ENCODE peak calls at places on chromosome 3, in nine cellular contexts. One of them, this sample, is unnamed.

GRCh38 chr3:25854214-25854613 is 64.3 kb downstream of the OXSM start:
- DNase-seq in lung microvascular endothelial cell: no peak
- DNase-seq in stimulated activated CD8-positive, alpha-beta memory T cell treated with anti-CD3 and anti-CD28 coated beads, Interleukin-7, amount 100 ng/mL, for 24 hours: no peak
- DNase-seq in activated naive CD4-positive, alpha-beta T cell: no peak
- DNase-seq in substantia nigra: no peak
- DNase-seq in Daoy: no peak
- DNase-seq in transverse colon: no peak
- DNase-seq in GM20000: no peak
- DNase-seq in RPMI8226: no peak
- DNase-seq in this sample: no peak

GRCh38 chr3:102577390-102577789 is 142.6 kb downstream of the ZPLD1 start:
- DNase-seq in lung microvascular endothelial cell: no peak
- DNase-seq in stimulated activated CD8-positive, alpha-beta memory T cell treated with anti-CD3 and anti-CD28 coated beads, Interleukin-7, amount 100 ng/mL, for 24 hours: no peak
- DNase-seq in activated naive CD4-positive, alpha-beta T cell: no peak
- DNase-seq in substantia nigra: no peak
- DNase-seq in Daoy: no peak
- DNase-seq in transverse colon: no peak
- DNase-seq in GM20000: no peak
- DNase-seq in RPMI8226: no peak
- DNase-seq in this sample: no peak

GRCh38 chr3:134381836-134382442 is 7.7 kb upstream of the AMOTL2 start:
- DNase-seq in lung microvascular endothelial cell: no peak
- DNase-seq in stimulated activated CD8-positive, alpha-beta memory T cell treated with anti-CD3 and anti-CD28 coated beads, Interleukin-7, amount 100 ng/mL, for 24 hours: no peak
- DNase-seq in activated naive CD4-positive, alpha-beta T cell: no peak
- DNase-seq in substantia nigra: no peak
- DNase-seq in Daoy: no peak
- DNase-seq in transverse colon: peak; percentile 88
- DNase-seq in GM20000: no peak
- DNase-seq in RPMI8226: no peak
- DNase-seq in this sample: no peak

GRCh38 chr3:1506090-1506489 is 413.3 kb downstream of the CNTN6 start:
- DNase-seq in lung microvascular endothelial cell: no peak
- DNase-seq in stimulated activated CD8-positive, alpha-beta memory T cell treated with anti-CD3 and anti-CD28 coated beads, Interleukin-7, amount 100 ng/mL, for 24 hours: no peak
- DNase-seq in activated naive CD4-positive, alpha-beta T cell: no peak
- DNase-seq in substantia nigra: no peak
- DNase-seq in Daoy: no peak
- DNase-seq in transverse colon: no peak
- DNase-seq in GM20000: no peak
- DNase-seq in RPMI8226: no peak
- DNase-seq in this sample: no peak

GRCh38 chr3:72346526-72346926 is 501.7 kb downstream of the SHQ1 start:
- DNase-seq in lung microvascular endothelial cell: peak; percentile 93
- DNase-seq in stimulated activated CD8-positive, alpha-beta memory T cell treated with anti-CD3 and anti-CD28 coated beads, Interleukin-7, amount 100 ng/mL, for 24 hours: no peak
- DNase-seq in activated naive CD4-positive, alpha-beta T cell: no peak
- DNase-seq in substantia nigra: no peak
- DNase-seq in Daoy: peak; percentile 88
- DNase-seq in transverse colon: no peak
- DNase-seq in GM20000: no peak
- DNase-seq in RPMI8226: no peak
- DNase-seq in this sample: no peak

GRCh38 chr3:159586587-159587202 is 401.9 kb upstream of the IL12A start:
- DNase-seq in lung microvascular endothelial cell: peak; percentile 55
- DNase-seq in stimulated activated CD8-positive, alpha-beta memory T cell treated with anti-CD3 and anti-CD28 coated beads, Interleukin-7, amount 100 ng/mL, for 24 hours: no peak
- DNase-seq in activated naive CD4-positive, alpha-beta T cell: no peak
- DNase-seq in substantia nigra: no peak
- DNase-seq in Daoy: peak; percentile 48
- DNase-seq in transverse colon: no peak
- DNase-seq in GM20000: no peak
- DNase-seq in RPMI8226: peak; percentile 8
- DNase-seq in this sample: no peak

GRCh38 chr3:69425249-69425648 is 39.4 kb upstream of the FRMD4B start:
- DNase-seq in lung microvascular endothelial cell: peak; percentile 68
- DNase-seq in stimulated activated CD8-positive, alpha-beta memory T cell treated with anti-CD3 and anti-CD28 coated beads, Interleukin-7, amount 100 ng/mL, for 24 hours: no peak
- DNase-seq in activated naive CD4-positive, alpha-beta T cell: no peak
- DNase-seq in substantia nigra: no peak
- DNase-seq in Daoy: peak; percentile 15
- DNase-seq in transverse colon: peak; percentile 22
- DNase-seq in GM20000: peak; percentile 45
- DNase-seq in RPMI8226: peak; percentile 52
- DNase-seq in this sample: no peak

GRCh38 chr3:21752749-21753347 is 1.8 kb upstream of the ZNF385D start:
- DNase-seq in lung microvascular endothelial cell: no peak
- DNase-seq in stimulated activated CD8-positive, alpha-beta memory T cell treated with anti-CD3 and anti-CD28 coated beads, Interleukin-7, amount 100 ng/mL, for 24 hours: no peak
- DNase-seq in activated naive CD4-positive, alpha-beta T cell: no peak
- DNase-seq in substantia nigra: no peak
- DNase-seq in Daoy: no peak
- DNase-seq in transverse colon: no peak
- DNase-seq in GM20000: no peak
- DNase-seq in RPMI8226: peak; percentile 36
- DNase-seq in this sample: no peak

GRCh38 chr3:25940935-25941334 is 151.0 kb downstream of the OXSM start:
- DNase-seq in lung microvascular endothelial cell: no peak
- DNase-seq in stimulated activated CD8-positive, alpha-beta memory T cell treated with anti-CD3 and anti-CD28 coated beads, Interleukin-7, amount 100 ng/mL, for 24 hours: no peak
- DNase-seq in activated naive CD4-positive, alpha-beta T cell: no peak
- DNase-seq in substantia nigra: no peak
- DNase-seq in Daoy: no peak
- DNase-seq in transverse colon: no peak
- DNase-seq in GM20000: no peak
- DNase-seq in RPMI8226: no peak
- DNase-seq in this sample: no peak

GRCh38 chr3:72177075-72178050 is 392.4 kb upstream of the PROK2 start:
- DNase-seq in lung microvascular endothelial cell: peak; percentile 15
- DNase-seq in stimulated activated CD8-positive, alpha-beta memory T cell treated with anti-CD3 and anti-CD28 coated beads, Interleukin-7, amount 100 ng/mL, for 24 hours: no peak
- DNase-seq in activated naive CD4-positive, alpha-beta T cell: no peak
- DNase-seq in substantia nigra: peak; percentile 41
- DNase-seq in Daoy: peak; percentile 7
- DNase-seq in transverse colon: peak; percentile 41
- DNase-seq in GM20000: peak; percentile 40
- DNase-seq in RPMI8226: peak; percentile 73
- DNase-seq in this sample: no peak

GRCh38 chr3:38130631-38131065 is 6.3 kb downstream of the ACAA1 start:
- DNase-seq in lung microvascular endothelial cell: no peak
- DNase-seq in stimulated activated CD8-positive, alpha-beta memory T cell treated with anti-CD3 and anti-CD28 coated beads, Interleukin-7, amount 100 ng/mL, for 24 hours: no peak
- DNase-seq in activated naive CD4-positive, alpha-beta T cell: no peak
- DNase-seq in substantia nigra: no peak
- DNase-seq in Daoy: no peak
- DNase-seq in transverse colon: peak; percentile 48
- DNase-seq in GM20000: no peak
- DNase-seq in RPMI8226: no peak
- DNase-seq in this sample: no peak

GRCh38 chr3:112642912-112643506 is 2.1 kb upstream of the CCDC80 start:
- DNase-seq in lung microvascular endothelial cell: peak; percentile 91
- DNase-seq in stimulated activated CD8-positive, alpha-beta memory T cell treated with anti-CD3 and anti-CD28 coated beads, Interleukin-7, amount 100 ng/mL, for 24 hours: peak; percentile 59
- DNase-seq in activated naive CD4-positive, alpha-beta T cell: peak; percentile 45
- DNase-seq in substantia nigra: no peak
- DNase-seq in Daoy: peak; percentile 96
- DNase-seq in transverse colon: peak; percentile 82
- DNase-seq in GM20000: peak; percentile 83
- DNase-seq in RPMI8226: peak; percentile 84
- DNase-seq in this sample: no peak

GRCh38 chr3:52593103-52593502 is 56.7 kb downstream of the UQCC5 start:
- DNase-seq in lung microvascular endothelial cell: no peak
- DNase-seq in stimulated activated CD8-positive, alpha-beta memory T cell treated with anti-CD3 and anti-CD28 coated beads, Interleukin-7, amount 100 ng/mL, for 24 hours: no peak
- DNase-seq in activated naive CD4-positive, alpha-beta T cell: no peak
- DNase-seq in substantia nigra: no peak
- DNase-seq in Daoy: no peak
- DNase-seq in transverse colon: no peak
- DNase-seq in GM20000: no peak
- DNase-seq in RPMI8226: no peak
- DNase-seq in this sample: no peak

GRCh38 chr3:16482770-16483531 is 30.5 kb downstream of the RFTN1 start:
- DNase-seq in lung microvascular endothelial cell: no peak
- DNase-seq in stimulated activated CD8-positive, alpha-beta memory T cell treated with anti-CD3 and anti-CD28 coated beads, Interleukin-7, amount 100 ng/mL, for 24 hours: no peak
- DNase-seq in activated naive CD4-positive, alpha-beta T cell: no peak
- DNase-seq in substantia nigra: no peak
- DNase-seq in Daoy: no peak
- DNase-seq in transverse colon: peak; percentile 35
- DNase-seq in GM20000: peak; percentile 61
- DNase-seq in RPMI8226: no peak
- DNase-seq in this sample: no peak

GRCh38 chr3:54853573-54854404 is 74.1 kb downstream of the LRTM1 start:
- DNase-seq in lung microvascular endothelial cell: peak; percentile 47
- DNase-seq in stimulated activated CD8-positive, alpha-beta memory T cell treated with anti-CD3 and anti-CD28 coated beads, Interleukin-7, amount 100 ng/mL, for 24 hours: peak; percentile 11
- DNase-seq in activated naive CD4-positive, alpha-beta T cell: no peak
- DNase-seq in substantia nigra: peak; percentile 24
- DNase-seq in Daoy: peak; percentile 79
- DNase-seq in transverse colon: peak; percentile 72
- DNase-seq in GM20000: peak; percentile 65
- DNase-seq in RPMI8226: peak; percentile 61
- DNase-seq in this sample: no peak

GRCh38 chr3:6807967-6808588 is 52.8 kb upstream of the GRM7 start:
- DNase-seq in lung microvascular endothelial cell: no peak
- DNase-seq in stimulated activated CD8-positive, alpha-beta memory T cell treated with anti-CD3 and anti-CD28 coated beads, Interleukin-7, amount 100 ng/mL, for 24 hours: no peak
- DNase-seq in activated naive CD4-positive, alpha-beta T cell: no peak
- DNase-seq in substantia nigra: no peak
- DNase-seq in Daoy: peak; percentile 5
- DNase-seq in transverse colon: no peak
- DNase-seq in GM20000: no peak
- DNase-seq in RPMI8226: no peak
- DNase-seq in this sample: no peak

GRCh38 chr3:128969993-128970740 is 23.7 kb downstream of the CFAP92 start:
- DNase-seq in lung microvascular endothelial cell: peak; percentile 55
- DNase-seq in stimulated activated CD8-positive, alpha-beta memory T cell treated with anti-CD3 and anti-CD28 coated beads, Interleukin-7, amount 100 ng/mL, for 24 hours: peak; percentile 25
- DNase-seq in activated naive CD4-positive, alpha-beta T cell: peak; percentile 46
- DNase-seq in substantia nigra: no peak
- DNase-seq in Daoy: peak; percentile 36
- DNase-seq in transverse colon: peak; percentile 35
- DNase-seq in GM20000: peak; percentile 65
- DNase-seq in RPMI8226: peak; percentile 68
- DNase-seq in this sample: no peak

GRCh38 chr3:4735243-4735642 is 242.1 kb downstream of the ITPR1 start:
- DNase-seq in lung microvascular endothelial cell: no peak
- DNase-seq in stimulated activated CD8-positive, alpha-beta memory T cell treated with anti-CD3 and anti-CD28 coated beads, Interleukin-7, amount 100 ng/mL, for 24 hours: no peak
- DNase-seq in activated naive CD4-positive, alpha-beta T cell: no peak
- DNase-seq in substantia nigra: no peak
- DNase-seq in Daoy: no peak
- DNase-seq in transverse colon: no peak
- DNase-seq in GM20000: no peak
- DNase-seq in RPMI8226: no peak
- DNase-seq in this sample: no peak

GRCh38 chr3:143627336-143627735 is 220.9 kb downstream of the SLC9A9 start:
- DNase-seq in lung microvascular endothelial cell: no peak
- DNase-seq in stimulated activated CD8-positive, alpha-beta memory T cell treated with anti-CD3 and anti-CD28 coated beads, Interleukin-7, amount 100 ng/mL, for 24 hours: no peak
- DNase-seq in activated naive CD4-positive, alpha-beta T cell: no peak
- DNase-seq in substantia nigra: no peak
- DNase-seq in Daoy: peak; percentile 4
- DNase-seq in transverse colon: no peak
- DNase-seq in GM20000: no peak
- DNase-seq in RPMI8226: no peak
- DNase-seq in this sample: no peak

GRCh38 chr3:39216176-39216790 is 23.9 kb upstream of the XIRP1 start:
- DNase-seq in lung microvascular endothelial cell: no peak
- DNase-seq in stimulated activated CD8-positive, alpha-beta memory T cell treated with anti-CD3 and anti-CD28 coated beads, Interleukin-7, amount 100 ng/mL, for 24 hours: no peak
- DNase-seq in activated naive CD4-positive, alpha-beta T cell: no peak
- DNase-seq in substantia nigra: no peak
- DNase-seq in Daoy: no peak
- DNase-seq in transverse colon: peak; percentile 21
- DNase-seq in GM20000: peak; percentile 73
- DNase-seq in RPMI8226: peak; percentile 95
- DNase-seq in this sample: no peak

GRCh38 chr3:13093687-13094086 is 20.5 kb upstream of the IQSEC1 start:
- DNase-seq in lung microvascular endothelial cell: no peak
- DNase-seq in stimulated activated CD8-positive, alpha-beta memory T cell treated with anti-CD3 and anti-CD28 coated beads, Interleukin-7, amount 100 ng/mL, for 24 hours: no peak
- DNase-seq in activated naive CD4-positive, alpha-beta T cell: no peak
- DNase-seq in substantia nigra: no peak
- DNase-seq in Daoy: no peak
- DNase-seq in transverse colon: no peak
- DNase-seq in GM20000: no peak
- DNase-seq in RPMI8226: no peak
- DNase-seq in this sample: no peak

GRCh38 chr3:111910806-111911205 is 51.7 kb downstream of the PHLDB2 start:
- DNase-seq in lung microvascular endothelial cell: peak; percentile 60
- DNase-seq in stimulated activated CD8-positive, alpha-beta memory T cell treated with anti-CD3 and anti-CD28 coated beads, Interleukin-7, amount 100 ng/mL, for 24 hours: no peak
- DNase-seq in activated naive CD4-positive, alpha-beta T cell: no peak
- DNase-seq in substantia nigra: no peak
- DNase-seq in Daoy: peak; percentile 57
- DNase-seq in transverse colon: no peak
- DNase-seq in GM20000: no peak
- DNase-seq in RPMI8226: no peak
- DNase-seq in this sample: no peak

GRCh38 chr3:123411340-123412040 is 37.4 kb downstream of the ADCY5 start:
- DNase-seq in lung microvascular endothelial cell: no peak
- DNase-seq in stimulated activated CD8-positive, alpha-beta memory T cell treated with anti-CD3 and anti-CD28 coated beads, Interleukin-7, amount 100 ng/mL, for 24 hours: no peak
- DNase-seq in activated naive CD4-positive, alpha-beta T cell: no peak
- DNase-seq in substantia nigra: no peak
- DNase-seq in Daoy: no peak
- DNase-seq in transverse colon: no peak
- DNase-seq in GM20000: no peak
- DNase-seq in RPMI8226: no peak
- DNase-seq in this sample: no peak

GRCh38 chr3:196063049-196063448 is 18.8 kb downstream of the TFRC start:
- DNase-seq in lung microvascular endothelial cell: no peak
- DNase-seq in stimulated activated CD8-positive, alpha-beta memory T cell treated with anti-CD3 and anti-CD28 coated beads, Interleukin-7, amount 100 ng/mL, for 24 hours: no peak
- DNase-seq in activated naive CD4-positive, alpha-beta T cell: no peak
- DNase-seq in substantia nigra: no peak
- DNase-seq in Daoy: no peak
- DNase-seq in transverse colon: no peak
- DNase-seq in GM20000: no peak
- DNase-seq in RPMI8226: no peak
- DNase-seq in this sample: no peak

This sample was measured in activated gamma-delta T cell.